ENCODE peak calls at places on chromosomes 7 and 10, in ten cellular contexts. N is right lobe of liver, C is K562, K is transverse colon, P is sigmoid colon, W is heart left ventricle, B is endothelial cell of umbilical vein, U is HepG2, Z is suprapubic skin, A is thyroid gland. H is an unnamed sample. For H3K27me3, the result is how much of the 10 kb centered on the place peaks cover.

GRCh38 chr10:122435212-122435827 is 19.1 kb upstream of the ARMS2 start:
- DNase-seq in N (no peak), C (peak), K (no peak), P (no peak), W (no peak), B (peak), U (peak), Z (no peak), A (no peak), H (no peak)

GRCh38 chr10:79311581-79312407 is 35.5 kb upstream of the PPIF start:
- DNase-seq in N (peak), C (no peak), K (no peak), P (no peak), W (no peak), B (no peak), U (no peak), Z (no peak), A (no peak), H (no peak)

GRCh38 chr7:18345641-18346234 is 149.8 kb upstream of the HDAC9 start:
- DNase-seq in N (no peak), C (peak), K (peak), P (no peak), W (no peak), B (peak), U (peak), Z (no peak), A (peak), H (peak)

GRCh38 chr10:73871915-73872710 is 2.2 kb downstream of the CAMK2G start:
- DNase-seq in N (no peak), C (no peak), K (peak), P (peak), W (no peak), B (no peak), U (no peak), Z (no peak), A (no peak), H (no peak)

GRCh38 chr10:127527891-127528290 is 21.2 kb upstream of the NPS start:
- DNase-seq in N (no peak), C (no peak), K (no peak), P (no peak), W (peak), B (no peak), U (no peak), Z (no peak), A (peak), H (no peak)

GRCh38 chr7:80259-81236 is 111.8 kb upstream of the FAM20C start:
- DNase-seq in N (no peak), C (no peak), K (no peak), P (peak), W (no peak), B (no peak), U (no peak), Z (no peak), A (no peak), H (peak)

GRCh38 chr7:44213872-44214595 is 13.3 kb downstream of the YKT6 start:
- DNase-seq in N (no peak), C (peak), K (no peak), P (peak), W (no peak), B (peak), U (peak), Z (peak), A (no peak), H (no peak)

GRCh38 chr10:7700577-7701125 is 2.5 kb upstream of the ITIH2 start:
- DNase-seq in N (no peak), C (no peak), K (no peak), P (no peak), W (no peak), B (no peak), U (peak), Z (no peak), A (no peak), H (no peak)

GRCh38 chr10:13634207-13634606 is 47.4 kb downstream of the PRPF18 start:
- DNase-seq in N (no peak), C (no peak), K (no peak), P (no peak), W (no peak), B (no peak), U (no peak), Z (no peak), A (no peak), H (no peak)

GRCh38 chr7:129390314-129390713 is 43.9 kb upstream of the STRIP2 start:
- DNase-seq in N (no peak), C (no peak), K (no peak), P (no peak), W (no peak), B (no peak), U (no peak), Z (no peak), A (no peak), H (no peak)

GRCh38 chr7:129389829-129390228 is 44.4 kb upstream of the STRIP2 start:
- DNase-seq in N (no peak), C (no peak), K (no peak), P (no peak), W (no peak), B (no peak), U (no peak), Z (no peak), A (no peak), H (no peak)

GRCh38 chr7:129394101-129394500 is 40.1 kb upstream of the STRIP2 start:
- DNase-seq in N (no peak), C (no peak), K (no peak), P (no peak), W (no peak), B (no peak), U (no peak), Z (no peak), A (no peak), H (no peak)

GRCh38 chr7:129393255-129393654 is 41.0 kb upstream of the STRIP2 start:
- DNase-seq in N (no peak), C (no peak), K (no peak), P (no peak), W (no peak), B (no peak), U (no peak), Z (no peak), A (no peak), H (no peak)

DNA sequence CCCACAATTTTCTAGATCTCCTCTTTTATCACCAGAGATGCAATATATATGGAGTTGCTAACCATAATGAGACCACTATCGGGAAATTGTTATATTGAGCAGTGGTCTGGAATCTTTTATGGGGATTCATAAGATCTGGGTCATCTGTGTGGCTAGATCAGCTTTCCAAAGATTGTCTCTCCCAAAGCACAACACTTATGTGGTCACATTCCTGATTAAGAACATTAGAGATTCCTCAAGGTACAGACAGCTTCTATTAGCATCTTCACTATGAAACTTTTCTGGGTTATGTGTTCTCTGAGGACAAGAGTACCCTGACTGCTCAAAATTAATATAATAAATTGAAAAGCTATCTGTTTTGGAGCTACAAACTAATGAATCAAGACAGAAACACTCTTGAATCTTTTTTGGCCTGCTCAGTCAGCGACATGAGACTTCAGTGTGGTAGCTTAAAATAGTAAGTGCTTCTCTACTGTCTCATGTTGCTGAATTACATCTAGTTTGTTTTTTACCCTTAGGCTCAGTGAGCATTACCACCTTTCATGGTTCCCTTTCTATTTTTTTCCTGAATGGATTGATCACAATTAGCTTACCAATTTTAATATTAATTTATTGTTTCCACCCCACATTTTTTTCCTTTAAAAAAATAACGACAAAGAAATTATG is 42.6 kb upstream of the STRIP2 start:
- DNase-seq in N (no peak), C (no peak), K (no peak), P (no peak), W (no peak), B (no peak), U (no peak), Z (no peak), A (no peak), H (no peak)
- TF ChIP-seq POLR2A in N (no peak), C (no peak), K (no peak), P (no peak), W (no peak), B (no peak), U (no peak), Z (no peak), A (no peak), H (no peak)

GRCh38 chr10:96285331-96285752 is 14.0 kb upstream of the BLNK start:
- DNase-seq in N (peak), C (no peak), K (peak), P (no peak), W (no peak), B (no peak), U (no peak), Z (no peak), A (no peak), H (no peak)
- H3K27me3 ChIP-seq in N (under half), C (under half), K (under half), P (under half), W (under half), B (under half), U (under half), Z (under half), A (under half), H (under half)

DNA sequence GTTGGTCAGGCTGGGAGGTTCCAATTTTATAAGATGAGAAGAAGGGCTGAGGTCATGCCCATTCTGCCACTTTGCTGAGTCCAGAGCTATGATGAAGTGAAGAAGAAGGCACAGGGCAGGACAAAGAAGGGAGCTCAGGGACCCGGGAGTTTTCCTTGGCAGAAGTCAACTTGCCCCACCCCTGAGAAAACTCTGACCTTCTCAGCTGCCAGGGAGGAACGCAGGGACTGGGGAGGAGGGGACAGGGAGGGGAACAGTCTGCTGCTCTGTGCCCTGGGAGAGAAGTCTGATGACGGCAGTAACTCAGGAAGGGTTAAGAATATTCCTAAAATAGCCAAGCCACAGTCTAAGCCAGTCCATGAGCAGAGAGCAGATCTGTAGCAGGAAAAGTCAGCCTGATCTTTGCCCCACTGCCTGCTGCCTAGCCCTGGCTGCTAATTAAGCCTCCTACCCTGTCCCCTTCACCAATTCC is 11.7 kb downstream of the ADIRF start:
- DNase-seq in N (no peak), C (no peak), K (peak), P (no peak), W (peak), B (no peak), U (no peak), Z (peak), A (no peak), H (no peak)
- H3K27ac ChIP-seq in N (no peak), C (no peak), K (peak), P (peak), W (peak), B (no peak), U (no peak), Z (peak), A (peak), H (peak)

DNA sequence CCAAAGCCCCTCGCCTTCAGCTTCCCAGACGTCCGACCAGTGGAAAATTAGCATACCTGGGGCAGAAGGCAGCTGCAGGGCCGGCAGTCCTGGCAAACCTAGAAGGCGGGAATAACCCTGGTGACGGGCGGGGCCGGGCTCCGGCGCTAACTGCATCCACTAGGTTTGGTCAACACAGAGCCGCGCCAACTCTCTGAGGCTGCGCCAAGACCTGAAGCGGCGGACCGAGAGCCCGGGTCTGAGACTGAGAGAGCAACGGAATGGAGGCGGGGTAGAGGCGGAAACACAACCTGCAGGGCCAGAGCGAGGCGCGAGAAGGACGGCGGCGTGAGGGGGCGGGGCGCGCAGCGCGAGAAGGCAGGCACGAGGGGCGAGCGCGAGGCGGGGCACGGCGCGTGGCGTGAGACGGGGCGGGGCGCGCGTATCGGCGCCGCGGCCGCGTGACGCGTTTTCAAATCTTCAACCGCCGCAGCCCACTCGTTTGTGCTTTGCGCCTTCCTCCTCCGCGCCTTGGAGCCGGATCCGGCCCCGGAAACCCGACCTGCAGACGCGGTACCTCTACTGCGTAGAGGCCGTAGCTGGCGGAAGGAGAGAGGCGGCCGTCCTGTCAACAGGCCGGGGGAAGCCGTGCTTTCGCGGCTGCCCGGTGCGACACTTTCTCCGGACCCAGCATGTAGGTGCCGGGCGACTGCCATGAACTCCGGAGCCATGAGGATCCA is at the start of the genes DBF4 and SLC25A40:
- DNase-seq in N (peak), C (peak), K (peak), P (peak), W (peak), B (peak), U (peak), Z (peak), A (peak), H (peak)
- TF ChIP-seq POLR2A in N (peak), C (peak), K (peak), P (peak), W (peak), B (peak), U (peak), Z (no peak), A (peak), H (no peak)

DNA sequence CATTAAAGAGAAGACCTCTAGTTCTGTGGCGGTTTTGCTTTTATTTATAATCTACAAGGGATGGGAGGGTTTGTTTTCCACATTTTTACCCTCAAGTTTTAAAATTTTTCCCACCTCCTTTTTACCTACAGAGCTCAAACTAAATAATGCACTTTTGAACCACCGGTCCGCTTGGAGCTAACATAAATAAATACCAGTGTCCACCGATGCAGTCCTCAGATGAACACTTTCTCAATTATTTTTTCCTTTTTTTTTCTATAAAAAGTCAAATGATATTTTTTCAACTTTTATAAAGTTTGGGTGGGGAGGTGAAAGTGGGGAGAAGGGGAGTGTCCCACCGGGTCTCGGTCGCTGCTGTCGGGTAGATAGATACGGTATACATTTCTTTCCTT is 3.3 kb downstream of the ZNF503 start:
- DNase-seq in N (no peak), C (no peak), K (no peak), P (no peak), W (no peak), B (peak), U (no peak), Z (no peak), A (no peak), H (no peak)
- H3K27me3 ChIP-seq in N (under half), C (under half), K (under half), P (under half), W (under half), B (under half), U (under half), Z (under half), A (under half), H (under half)

GRCh38 chr10:24466616-24466949 is 257.1 kb downstream of the ARHGAP21 start:
- DNase-seq in N (no peak), C (no peak), K (no peak), P (no peak), W (no peak), B (no peak), U (no peak), Z (no peak), A (no peak), H (no peak)
- H3K27ac ChIP-seq in N (peak), C (no peak), K (peak), P (no peak), W (no peak), B (no peak), U (peak), Z (peak), A (no peak), H (peak)